ENCODE peak calls at places on chromosomes 2 and 18, in five cellular contexts. C is H1, E is stomach, M is K562, U is A549. O is an unnamed sample.
A peak's percentile ranks its signal among the peaks of the same experiment; 100 is the strongest.

GRCh38 chr2:46010925-46011490 is 286.2 kb upstream of the EPAS1 start:
- DNase-seq in C (peak; percentile 14), E (no peak), M (peak; percentile 34), U (peak; percentile 72), O (no peak)

GRCh38 chr2:238573065-238573778 is 146.5 kb downstream of the ASB1 start:
- DNase-seq in C (peak; percentile 79), E (no peak), M (peak; percentile 15), U (peak; percentile 49), O (no peak)

GRCh38 chr2:224038049-224038829 is 847 bp downstream of the SERPINE2 start:
- DNase-seq in C (peak; percentile 77), E (no peak), M (no peak), U (peak; percentile 62), O (peak; percentile 32)

GRCh38 chr2:1503471-1504310 is 90.4 kb downstream of the TPO start:
- DNase-seq in C (no peak), E (no peak), M (no peak), U (no peak), O (no peak)

GRCh38 chr2:71347517-71347916 is 15.9 kb downstream of the ZNF638 start:
- DNase-seq in C (no peak), E (no peak), M (no peak), U (no peak), O (no peak)

GRCh38 chr2:28592481-28592880 is 96.6 kb downstream of the PLB1 start:
- DNase-seq in C (no peak), E (no peak), M (no peak), U (no peak), O (no peak)

GRCh38 chr18:55317832-55318231 is 270.2 kb downstream of the TCF4 start:
- DNase-seq in C (no peak), E (no peak), M (no peak), U (no peak), O (no peak)

GRCh38 chr2:55224761-55225261 is 7.3 kb downstream of the CLHC1 start:
- DNase-seq in C (no peak), E (no peak), M (peak; percentile 23), U (no peak), O (peak; percentile 41)

GRCh38 chr2:102886216-102886893 is 124.5 kb downstream of the TMEM182 start:
- DNase-seq in C (no peak), E (no peak), M (no peak), U (no peak), O (no peak)

GRCh38 chr2:240933048-240933965 is 27.2 kb downstream of the CROCC2 start:
- DNase-seq in C (peak; percentile 41), E (peak; percentile 19), M (no peak), U (no peak), O (no peak)

GRCh38 chr18:42067527-42067926 is 112.5 kb downstream of the PIK3C3 start:
- DNase-seq in C (no peak), E (no peak), M (no peak), U (no peak), O (no peak)

GRCh38 chr18:58315739-58316215 is 271.8 kb downstream of the NEDD4L start:
- DNase-seq in C (no peak), E (no peak), M (no peak), U (no peak), O (no peak)

GRCh38 chr2:128812183-128812940 is 493.7 kb upstream of the HS6ST1 start:
- DNase-seq in C (no peak), E (no peak), M (no peak), U (no peak), O (no peak)

GRCh38 chr2:102438578-102438977 is 15.6 kb downstream of the IL18RAP start:
- DNase-seq in C (no peak), E (no peak), M (no peak), U (no peak), O (no peak)

GRCh38 chr2:57146951-57147350 is 899.7 kb upstream of the VRK2 start:
- DNase-seq in C (no peak), E (no peak), M (no peak), U (no peak), O (no peak)

GRCh38 chr2:64260817-64261216 is 116.6 kb upstream of the PELI1 start:
- DNase-seq in C (no peak), E (peak; percentile 48), M (peak; percentile 78), U (no peak), O (no peak)

GRCh38 chr2:70671059-70671685 is 96.8 kb downstream of the ADD2 start:
- DNase-seq in C (no peak), E (no peak), M (no peak), U (no peak), O (no peak)

GRCh38 chr18:8337216-8337615 is 272.0 kb upstream of the RAB12 start:
- DNase-seq in C (no peak), E (no peak), M (no peak), U (no peak), O (no peak)

GRCh38 chr18:70640336-70640887 is 351.6 kb downstream of the SOCS6 start:
- DNase-seq in C (no peak), E (no peak), M (no peak), U (no peak), O (no peak)

GRCh38 chr2:11588228-11589110 is 54.6 kb downstream of the GREB1 start:
- DNase-seq in C (no peak), E (no peak), M (no peak), U (no peak), O (no peak)

DNA sequence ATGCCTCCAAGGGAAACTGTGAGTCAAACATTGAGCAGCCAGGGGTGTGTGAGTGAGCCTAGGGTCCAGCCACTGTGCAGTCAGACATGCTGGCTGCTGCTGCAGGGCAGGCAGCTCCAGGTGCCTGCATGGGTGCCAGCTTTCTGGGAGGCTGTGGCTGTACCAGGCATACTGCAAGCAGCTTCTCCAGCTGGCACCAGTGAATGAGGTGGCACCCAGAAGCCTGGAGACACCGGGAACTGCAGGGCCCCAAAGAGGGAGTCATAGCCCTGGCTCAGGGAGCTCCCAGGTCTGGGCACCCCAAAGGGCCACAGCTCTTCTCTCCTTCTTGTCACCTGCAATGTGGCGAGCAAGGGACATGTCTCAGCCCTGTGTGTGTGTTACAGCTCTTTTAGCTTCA is 283.2 kb downstream of the RPRM start:
- DNase-seq in C (no peak), E (no peak), M (no peak), U (no peak), O (no peak)
- TF ChIP-seq EP300 in C (no peak), E (no peak), M (no peak), U (no peak), O (no peak)

DNA sequence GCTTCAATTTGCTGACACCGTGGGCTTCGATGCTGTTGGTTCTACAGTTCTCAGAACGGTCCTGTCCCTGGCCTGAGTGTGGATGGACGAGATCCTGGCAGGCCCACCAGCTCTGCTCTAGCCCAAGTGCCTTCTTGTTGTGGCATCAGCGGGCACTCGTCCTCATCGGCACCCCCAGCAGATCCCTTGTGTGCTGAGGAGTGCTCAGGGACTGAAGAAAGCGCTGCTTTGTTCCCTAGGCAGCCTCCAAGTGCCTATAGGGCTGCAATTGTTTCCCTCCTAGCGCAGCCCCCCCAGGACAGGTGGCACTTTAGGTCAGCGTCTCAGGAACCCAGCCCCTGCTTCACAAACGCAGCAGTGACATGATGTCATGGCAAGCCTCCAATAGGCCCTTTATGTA is 217.7 kb downstream of the AGAP1 start:
- DNase-seq in C (no peak), E (no peak), M (no peak), U (no peak), O (no peak)
- TF ChIP-seq EP300 in C (no peak), E (no peak), M (no peak), U (no peak), O (no peak)

DNA sequence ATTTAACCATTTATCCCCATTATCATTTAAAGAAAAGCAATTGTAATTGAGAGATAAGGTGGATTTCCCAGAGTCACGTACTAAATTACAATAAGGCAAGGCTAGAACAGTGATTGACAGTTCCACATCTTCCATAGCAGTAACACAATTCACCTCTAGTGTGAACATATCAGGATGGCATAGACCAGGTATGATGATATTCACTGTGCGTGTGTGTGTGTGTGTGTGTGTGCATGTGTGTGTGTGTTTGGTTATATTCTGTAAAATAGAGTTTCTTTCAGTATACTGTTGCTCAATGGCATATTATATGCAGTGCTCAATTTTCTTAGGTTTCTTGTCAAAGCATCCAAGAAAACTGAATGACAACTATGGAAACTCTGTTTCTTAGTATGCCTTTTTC is 1.7 kb downstream of the SCN2A start:
- DNase-seq in C (no peak), E (no peak), M (no peak), U (no peak), O (no peak)
- TF ChIP-seq EP300 in C (no peak), E (no peak), M (no peak), U (no peak), O (no peak)

DNA sequence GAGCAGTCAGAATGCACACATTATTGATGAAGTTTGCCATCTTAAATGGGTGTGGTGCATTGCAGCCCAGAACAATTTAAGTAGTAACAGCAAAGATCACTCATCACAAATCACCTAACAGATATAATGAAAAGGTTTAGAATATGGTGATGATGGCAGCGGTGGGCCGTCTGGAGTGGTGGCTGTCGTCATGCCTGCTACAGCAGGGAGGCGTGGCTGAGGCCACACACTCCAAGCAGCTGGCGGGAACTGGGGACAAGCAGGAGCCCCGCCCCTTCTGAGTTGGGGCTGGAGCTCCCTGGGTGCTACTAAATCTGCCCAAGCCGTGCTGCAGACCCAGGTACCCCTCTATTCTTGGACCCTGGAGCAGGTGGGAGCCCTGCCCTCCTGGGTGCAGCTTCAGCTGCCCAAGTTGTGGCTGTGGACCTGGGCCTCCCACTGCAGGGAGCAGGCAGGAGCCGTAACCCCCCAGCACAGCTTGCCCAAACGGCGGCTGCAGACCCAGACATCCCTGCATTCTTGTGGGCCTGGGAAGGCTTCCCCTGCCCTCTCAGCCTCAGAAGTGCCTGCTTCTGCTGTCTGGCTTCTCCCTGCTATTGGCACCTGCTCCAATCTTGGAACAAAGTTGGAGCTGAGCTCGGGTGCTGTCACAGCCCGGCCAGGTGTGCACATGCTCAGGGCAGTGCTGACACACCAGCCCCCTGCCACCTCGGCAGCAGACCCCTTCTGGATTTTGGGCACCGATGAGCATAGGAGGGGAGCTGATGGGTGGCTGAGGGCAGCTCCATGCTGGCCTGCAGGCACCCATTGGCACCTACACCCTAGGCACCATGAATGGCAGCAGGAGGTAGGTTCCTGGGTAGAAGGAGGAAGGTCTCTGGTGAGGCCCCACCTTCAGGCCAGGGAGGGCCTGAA is 149.3 kb downstream of the EHBP1 start:
- DNase-seq in C (no peak), E (no peak), M (no peak), U (no peak), O (no peak)
- TF ChIP-seq EP300 in C (no peak), E (no peak), M (no peak), U (no peak), O (no peak)

GRCh38 chr2:62474173-62474572 is 31.8 kb downstream of the TMEM17 start:
- DNase-seq in C (no peak), E (no peak), M (no peak), U (no peak), O (no peak)

GRCh38 chr2:62479917-62480316 is 26.1 kb downstream of the TMEM17 start:
- DNase-seq in C (no peak), E (no peak), M (no peak), U (no peak), O (no peak)

GRCh38 chr2:62475172-62476011 is 30.6 kb downstream of the TMEM17 start:
- DNase-seq in C (no peak), E (no peak), M (no peak), U (no peak), O (no peak)

GRCh38 chr2:62477573-62477972 is 28.4 kb downstream of the TMEM17 start:
- DNase-seq in C (no peak), E (no peak), M (no peak), U (no peak), O (no peak)

GRCh38 chr2:62478093-62478580 is 27.9 kb downstream of the TMEM17 start:
- DNase-seq in C (no peak), E (no peak), M (no peak), U (no peak), O (no peak)
- TF ChIP-seq EP300 in C (no peak), E (no peak), M (no peak), U (no peak), O (no peak)

GRCh38 chr2:231241755-231242507 is 43.5 kb downstream of the ARMC9 start:
- DNase-seq in C (no peak), E (no peak), M (no peak), U (no peak), O (peak; percentile 68)
- TF ChIP-seq EP300 in C (no peak), E (no peak), M (no peak), U (no peak), O (no peak)

O was measured in ovary.